ENCODE peak calls at places on chromosome 1, in nine cellular contexts. C is stimulated activated CD4-positive, alpha-beta T cell treated with anti-CD3 and anti-CD28 coated beads, TNF-alpha, amount 100 ng/mL, for 48 hours; E is activated CD8-positive, alpha-beta T cell treated with anti-CD3 and anti-CD28 coated beads, Interleukin-2, amount 10 ng/mL, durations not matched to agents 7 days and 5 days; L is COR-L47; F is ACHN; Z is GM13976; P is iris pigment epithelial cell; S is nucleus accumbens; V is uterus. A is an unnamed sample.

GRCh38 chr1:21620461-21620860 is 48.7 kb downstream of the RAP1GAP start:
- DNase-seq in C (no peak), E (no peak), L (peak; percentile 26), F (no peak), Z (no peak), P (no peak), S (no peak), V (no peak), A (no peak)

GRCh38 chr1:119873166-119874025 is 22.9 kb downstream of the ADAM30 start:
- DNase-seq in C (no peak), E (no peak), L (no peak), F (no peak), Z (no peak), P (peak; percentile 84), S (no peak), V (peak; percentile 79), A (no peak)

GRCh38 chr1:22709891-22710687 is 550 bp upstream of the EPHB2 start:
- DNase-seq in C (no peak), E (no peak), L (peak; percentile 28), F (peak; percentile 55), Z (no peak), P (peak; percentile 68), S (peak; percentile 46), V (peak; percentile 50), A (no peak)

GRCh38 chr1:226549937-226550670 is 1.5 kb downstream of the STUM start:
- DNase-seq in C (no peak), E (no peak), L (peak; percentile 41), F (peak; percentile 7), Z (peak; percentile 74), P (no peak), S (peak; percentile 69), V (peak; percentile 40), A (no peak)

GRCh38 chr1:3846521-3846920 is 10.5 kb downstream of the CEP104 start:
- DNase-seq in C (no peak), E (no peak), L (no peak), F (no peak), Z (no peak), P (no peak), S (no peak), V (no peak), A (no peak)

GRCh38 chr1:8943516-8943896 is 2.2 kb upstream of the CA6 start:
- DNase-seq in C (no peak), E (no peak), L (no peak), F (no peak), Z (no peak), P (no peak), S (no peak), V (no peak), A (no peak)

GRCh38 chr1:237098517-237098916 is 56.5 kb downstream of the RYR2 start:
- DNase-seq in C (no peak), E (no peak), L (no peak), F (no peak), Z (no peak), P (no peak), S (no peak), V (no peak), A (peak; percentile 43)

GRCh38 chr1:9275567-9276034 is 17.1 kb upstream of the SPSB1 start:
- DNase-seq in C (peak; percentile 58), E (peak; percentile 62), L (no peak), F (no peak), Z (peak; percentile 76), P (peak; percentile 92), S (peak; percentile 50), V (no peak), A (peak; percentile 43)

GRCh38 chr1:52552236-52552504 is 722 bp downstream of the TUT4 start:
- DNase-seq in C (peak; percentile 50), E (peak; percentile 80), L (peak; percentile 29), F (peak; percentile 44), Z (peak; percentile 42), P (peak; percentile 90), S (peak; percentile 15), V (peak; percentile 53), A (peak; percentile 38)

GRCh38 chr1:116064616-116065015 is 46.6 kb upstream of the MAB21L3 start:
- DNase-seq in C (no peak), E (no peak), L (no peak), F (no peak), Z (no peak), P (peak; percentile 26), S (no peak), V (no peak), A (no peak)

GRCh38 chr1:235953801-235954200 is 87.1 kb upstream of the LYST start:
- DNase-seq in C (no peak), E (no peak), L (no peak), F (peak; percentile 57), Z (no peak), P (peak; percentile 96), S (no peak), V (no peak), A (no peak)

GRCh38 chr1:236251587-236251986 is 30.2 kb downstream of the ERO1B start:
- DNase-seq in C (no peak), E (no peak), L (no peak), F (no peak), Z (no peak), P (no peak), S (no peak), V (no peak), A (no peak)

GRCh38 chr1:94840811-94841210 is 20.7 kb downstream of the SLC44A3 start:
- DNase-seq in C (no peak), E (no peak), L (no peak), F (no peak), Z (no peak), P (no peak), S (no peak), V (no peak), A (no peak)